ENCODE peak calls at places on chromosomes 4 and X, in ten cellular contexts. L is cardiac muscle cell, Q is activated B cell treated with CpG ODN at 0.5 μM for 24 hours, C is tibial artery, B is mucosa of descending colon, H is astrocyte of the spinal cord, W is HFFc6, A is choroid plexus epithelial cell, P is glutamatergic neuron, S is left lung. M is an unnamed sample.
A peak's percentile ranks its signal among the peaks of the same experiment; 100 is the strongest.

GRCh38 chr4:10050171-10051120 is 29.1 kb upstream of the SLC2A9 start:
- DNase-seq in L (no peak), Q (no peak), C (no peak), B (no peak), H (no peak), W (no peak), A (no peak), P (no peak), S (no peak), M (peak; percentile 27)

GRCh38 chr4:148447672-148448071 is 5.5 kb upstream of the NR3C2 start:
- DNase-seq in L (no peak), Q (no peak), C (no peak), B (no peak), H (no peak), W (no peak), A (no peak), P (no peak), S (no peak), M (no peak)

GRCh38 chr4:150518559-150518958 is 63.4 kb upstream of the MAB21L2 start:
- DNase-seq in L (peak; percentile 19), Q (no peak), C (no peak), B (no peak), H (peak; percentile 47), W (peak; percentile 47), A (peak; percentile 71), P (no peak), S (no peak), M (no peak)

GRCh38 chr4:185283723-185284122 is 74.3 kb downstream of the SNX25 start:
- DNase-seq in L (peak; percentile 31), Q (no peak), C (no peak), B (no peak), H (peak; percentile 67), W (peak; percentile 49), A (peak; percentile 75), P (no peak), S (no peak), M (no peak)

GRCh38 chrX:154044045-154044444 is 24.3 kb upstream of the IRAK1 start:
- DNase-seq in L (no peak), Q (no peak), C (no peak), B (no peak), H (no peak), W (no peak), A (no peak), P (no peak), S (no peak), M (no peak)

GRCh38 chrX:97159916-97160800 is 276.4 kb downstream of the RPA4 start:
- DNase-seq in L (no peak), Q (no peak), C (no peak), B (peak; percentile 55), H (no peak), W (no peak), A (no peak), P (no peak), S (no peak), M (no peak)

GRCh38 chr4:16916719-16917337 is 18.4 kb upstream of the LDB2 start:
- DNase-seq in L (peak; percentile 52), Q (no peak), C (no peak), B (peak; percentile 29), H (peak; percentile 16), W (peak; percentile 6), A (peak; percentile 73), P (peak; percentile 81), S (no peak), M (no peak)

GRCh38 chrX:119303137-119303536 is 67.1 kb downstream of the PGRMC1 start:
- DNase-seq in L (no peak), Q (no peak), C (no peak), B (no peak), H (no peak), W (no peak), A (no peak), P (no peak), S (no peak), M (no peak)

GRCh38 chr4:37685726-37686372 is 327 bp downstream of the RELL1 start:
- DNase-seq in L (peak; percentile 46), Q (no peak), C (peak; percentile 80), B (peak; percentile 62), H (peak; percentile 37), W (no peak), A (peak; percentile 30), P (peak; percentile 67), S (peak; percentile 91), M (peak; percentile 75)

GRCh38 chr4:96713271-96713670 is 873.4 kb downstream of the PDHA2 start:
- DNase-seq in L (peak; percentile 29), Q (no peak), C (no peak), B (no peak), H (no peak), W (no peak), A (peak; percentile 51), P (no peak), S (no peak), M (no peak)

GRCh38 chrX:44042731-44043130 is 69.5 kb upstream of the NDP start:
- DNase-seq in L (peak; percentile 7), Q (no peak), C (no peak), B (peak; percentile 1), H (no peak), W (no peak), A (peak; percentile 85), P (no peak), S (no peak), M (no peak)

GRCh38 chrX:116204947-116205346 is 34.4 kb downstream of the AGTR2 start:
- DNase-seq in L (peak; percentile 36), Q (no peak), C (no peak), B (peak; percentile 4), H (peak; percentile 16), W (no peak), A (peak; percentile 31), P (no peak), S (no peak), M (no peak)

GRCh38 chrX:120604359-120604782 is 470 bp downstream of the MCTS1 start:
- DNase-seq in L (peak; percentile 72), Q (no peak), C (no peak), B (peak; percentile 45), H (peak; percentile 18), W (peak; percentile 36), A (peak; percentile 57), P (peak; percentile 13), S (no peak), M (no peak)

GRCh38 chrX:9586992-9587392 is 122.1 kb downstream of the TBL1X start:
- DNase-seq in L (no peak), Q (no peak), C (no peak), B (no peak), H (no peak), W (no peak), A (no peak), P (peak; percentile 19), S (no peak), M (no peak)

GRCh38 chr4:8231551-8232049 is 32.5 kb downstream of the SH3TC1 start:
- DNase-seq in L (no peak), Q (no peak), C (no peak), B (no peak), H (no peak), W (no peak), A (no peak), P (no peak), S (peak; percentile 69), M (no peak)

GRCh38 chr4:8229341-8229975 is 30.4 kb downstream of the SH3TC1 start:
- DNase-seq in L (no peak), Q (no peak), C (no peak), B (no peak), H (no peak), W (no peak), A (no peak), P (no peak), S (peak; percentile 55), M (no peak)

GRCh38 chr4:8228319-8229250 is 29.5 kb downstream of the SH3TC1 start:
- DNase-seq in L (peak; percentile 84), Q (peak; percentile 70), C (no peak), B (peak; percentile 67), H (peak; percentile 86), W (peak; percentile 34), A (peak; percentile 92), P (no peak), S (peak; percentile 89), M (no peak)

GRCh38 chr4:8230891-8231290 is 31.8 kb downstream of the SH3TC1 start:
- DNase-seq in L (no peak), Q (no peak), C (no peak), B (no peak), H (peak; percentile 39), W (no peak), A (peak; percentile 46), P (no peak), S (no peak), M (no peak)

GRCh38 chr4:8230033-8230432 is 30.9 kb downstream of the SH3TC1 start:
- DNase-seq in L (no peak), Q (no peak), C (no peak), B (no peak), H (no peak), W (no peak), A (no peak), P (no peak), S (no peak), M (no peak)
- TF ChIP-seq CTCF in L (no peak), Q (no peak), C (no peak), B (no peak), H (no peak), W (no peak), A (no peak), P (no peak), S (no peak), M (no peak)

DNA sequence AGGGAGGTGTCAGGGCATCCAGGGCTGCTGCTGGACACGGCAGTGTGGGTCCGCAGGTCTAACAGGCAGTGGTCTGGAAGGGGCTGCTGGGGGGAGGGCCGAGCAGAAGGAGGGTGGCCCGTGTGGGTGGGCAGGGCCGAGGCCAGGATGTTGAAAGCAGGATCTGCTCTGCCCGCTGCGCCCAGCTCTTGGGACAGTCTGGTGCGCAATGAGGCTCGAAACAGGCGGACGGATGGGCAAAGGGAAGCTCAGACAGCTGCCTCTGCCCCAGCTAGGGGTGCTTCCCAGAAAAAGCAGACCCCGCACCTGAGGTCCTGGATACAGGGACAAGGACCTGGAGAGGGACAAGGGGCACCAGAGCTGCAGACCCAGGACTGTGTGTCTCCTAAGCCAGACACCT is 121.3 kb downstream of the FAM53A start:
- DNase-seq in L (no peak), Q (no peak), C (no peak), B (no peak), H (no peak), W (no peak), A (no peak), P (no peak), S (peak; percentile 71), M (no peak)
- TF ChIP-seq CTCF in L (no peak), Q (no peak), C (no peak), B (no peak), H (no peak), W (no peak), A (no peak), P (no peak), S (no peak), M (no peak)

GRCh38 chr4:113950207-113950606 is 29.2 kb downstream of the ARSJ start:
- DNase-seq in L (no peak), Q (no peak), C (no peak), B (no peak), H (no peak), W (no peak), A (no peak), P (no peak), S (no peak), M (no peak)
- TF ChIP-seq CTCF in L (no peak), Q (no peak), C (no peak), B (no peak), H (no peak), W (no peak), A (no peak), P (no peak), S (no peak), M (no peak)

DNA sequence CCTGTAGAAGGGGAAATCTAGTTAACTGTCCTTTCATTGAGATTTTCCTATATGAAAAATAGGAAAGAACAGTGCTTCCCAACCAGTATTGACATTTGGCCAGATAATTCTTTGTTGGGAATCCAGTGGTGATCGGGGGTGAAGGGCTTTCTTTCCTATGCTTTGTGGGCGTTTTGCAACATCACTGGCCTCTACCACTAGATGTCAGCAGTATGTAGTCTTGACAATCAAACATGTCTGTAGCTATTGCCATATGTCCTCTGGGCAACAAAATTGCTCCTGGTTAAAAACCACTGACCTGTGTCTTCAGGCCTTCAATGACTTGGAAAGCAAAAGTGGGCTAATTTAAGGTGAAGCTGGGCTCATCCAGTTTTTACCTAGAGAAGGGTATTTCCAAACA is 658.5 kb downstream of the DACH2 start:
- DNase-seq in L (no peak), Q (no peak), C (no peak), B (no peak), H (no peak), W (no peak), A (peak; percentile 8), P (no peak), S (no peak), M (no peak)
- TF ChIP-seq CTCF in L (no peak), Q (no peak), C (no peak), B (no peak), H (peak; percentile 13), W (peak; percentile 14), A (peak; percentile 41), P (peak; percentile 25), S (peak; percentile 23), M (peak; percentile 72)

M was measured in type B pancreatic cell.